ENCODE peak calls at places on chromosomes 13 and 19, in six cellular contexts. E is stimulated activated CD4-positive, alpha-beta T cell treated with anti-CD3 and anti-CD28 coated beads, Interleukin-1b, Interleukin-23, amount 100 ng/mL, for 4 hours; N is NCI-H345; L is stromal cell of bone marrow; H is neural crest cell; Q is non-pigmented ciliary epithelial cell. R is an unnamed sample.

GRCh38 chr19:40241125-40241808 is 14.8 kb upstream of the CCNP start:
- DNase-seq in N (no peak), L (no peak), E (no peak), Q (no peak), H (no peak), R (no peak)

GRCh38 chr13:28531195-28531955 is 36.4 kb upstream of the FLT1 start:
- DNase-seq in H (peak; percentile 33), N (peak; percentile 32), E (no peak), Q (no peak), L (no peak), R (no peak)

GRCh38 chr19:37803250-37803854 is 24.0 kb upstream of the ZNF573 start:
- DNase-seq in H (no peak), E (no peak), N (no peak), L (no peak), Q (no peak), R (no peak)

GRCh38 chr13:22047082-22047784 is 376.4 kb downstream of the FGF9 start:
- DNase-seq in H (no peak), E (no peak), N (no peak), L (no peak), Q (no peak), R (no peak)

GRCh38 chr19:5947435-5947834 is 30.5 kb downstream of the RANBP3 start:
- DNase-seq in N (no peak), L (peak; percentile 65), Q (no peak), E (no peak), H (no peak), R (no peak)

GRCh38 chr19:815775-816499 is 5.8 kb downstream of the PLPPR3 start:
- DNase-seq in E (no peak), H (no peak), L (no peak), Q (no peak), N (no peak), R (no peak)

GRCh38 chr19:5627395-5627904 is 4.6 kb downstream of the SAFB start:
- DNase-seq in Q (no peak), N (no peak), E (peak; percentile 21), H (peak; percentile 7), L (no peak), R (no peak)

GRCh38 chr13:24692541-24692940 is 12.3 kb downstream of the ATP12A start:
- DNase-seq in E (no peak), N (no peak), L (peak; percentile 12), H (no peak), Q (peak; percentile 28), R (no peak)

GRCh38 chr19:47560999-47561398 is 11.9 kb downstream of the ZNF541 start:
- DNase-seq in N (no peak), E (no peak), L (no peak), Q (no peak), H (no peak), R (no peak)

GRCh38 chr13:97239943-97240788 is 18.0 kb downstream of the MBNL2 start:
- DNase-seq in E (no peak), N (no peak), H (no peak), Q (no peak), L (no peak), R (no peak)

GRCh38 chr13:52141299-52141698 is 12.4 kb upstream of the NEK5 start:
- DNase-seq in L (no peak), Q (no peak), E (no peak), H (no peak), N (no peak), R (no peak)

GRCh38 chr13:90171649-90172048 is 1175.8 kb upstream of the MIR17HG start:
- DNase-seq in N (no peak), E (no peak), H (no peak), Q (no peak), L (no peak), R (no peak)

GRCh38 chr19:58350001-58350801 is 3.1 kb downstream of the A1BG start:
- DNase-seq in L (no peak), Q (no peak), N (no peak), H (no peak), E (no peak), R (no peak)

GRCh38 chr13:99495478-99496321 is 5.6 kb upstream of the TM9SF2 start:
- DNase-seq in E (no peak), H (no peak), L (peak; percentile 18), N (no peak), Q (no peak), R (no peak)

R was measured in AG09319.